ENCODE peak calls at places on chromosomes 6 and 20, in seven cellular contexts. W, T, S, Q, V, C and X are unnamed samples.

GRCh38 chr20:58651823-58652605 is 931 bp downstream of the STX16 start:
- DNase-seq in Q (peak), S (peak), C (peak), T (peak), V (peak), W (peak), X (peak)

GRCh38 chr6:151629791-151630190 is 136.0 kb downstream of the CCDC170 start:
- DNase-seq in W (no peak), S (no peak), C (no peak), V (no peak), T (no peak), Q (no peak), X (no peak)

GRCh38 chr20:50208085-50208491 is 17.5 kb downstream of the CEBPB start:
- DNase-seq in W (no peak), V (no peak), Q (no peak), C (peak), T (no peak), S (no peak), X (no peak)

GRCh38 chr20:57440678-57441509 is 49.7 kb downstream of the RBM38 start:
- DNase-seq in T (no peak), Q (no peak), C (no peak), W (peak), V (no peak), S (no peak), X (no peak)

GRCh38 chr6:37940074-37940847 is 120.7 kb downstream of the ZFAND3 start:
- DNase-seq in C (no peak), S (no peak), Q (no peak), W (peak), V (no peak), T (no peak), X (no peak)

GRCh38 chr20:40980106-40980827 is 48.4 kb upstream of the TOP1 start:
- DNase-seq in S (no peak), W (no peak), V (no peak), Q (no peak), C (peak), T (no peak), X (no peak)

GRCh38 chr6:52517502-52518278 is 59.2 kb downstream of the TRAM2 start:
- DNase-seq in V (peak), W (peak), Q (peak), S (no peak), T (no peak), C (peak), X (no peak)

GRCh38 chr20:5741089-5741488 is 9.1 kb upstream of the SHLD1 start:
- DNase-seq in V (no peak), S (no peak), C (no peak), W (peak), Q (peak), T (no peak), X (no peak)

GRCh38 chr20:54711061-54711460 is 235.7 kb downstream of the DOK5 start:
- DNase-seq in S (no peak), V (no peak), C (no peak), Q (no peak), T (no peak), W (no peak), X (no peak)

GRCh38 chr6:107811591-107812218 is 12.4 kb downstream of the SCML4 start:
- DNase-seq in V (peak), C (no peak), Q (peak), S (no peak), T (no peak), W (peak), X (no peak)